ENCODE peak calls at places on chromosome 5, in six cellular contexts. One of them, this sample, is unnamed.

GRCh38 chr5:169746147-169746694 is 109.1 kb downstream of the DOCK2 start:
- DNase-seq in upper lobe of right lung: no peak
- DNase-seq in osteocyte: no peak
- DNase-seq in fibroblast of lung: no peak
- DNase-seq in GM13976: peak; percentile 10
- DNase-seq in CD8-positive, alpha-beta T cell: no peak
- DNase-seq in this sample: no peak

GRCh38 chr5:8577792-8578191 is 708.8 kb downstream of the MTRR start:
- DNase-seq in upper lobe of right lung: no peak
- DNase-seq in osteocyte: no peak
- DNase-seq in fibroblast of lung: peak; percentile 17
- DNase-seq in GM13976: peak; percentile 22
- DNase-seq in CD8-positive, alpha-beta T cell: no peak
- DNase-seq in this sample: no peak

GRCh38 chr5:134554319-134555222 is 29.1 kb downstream of the JADE2 start:
- DNase-seq in upper lobe of right lung: no peak
- DNase-seq in osteocyte: no peak
- DNase-seq in fibroblast of lung: peak; percentile 72
- DNase-seq in GM13976: peak; percentile 79
- DNase-seq in CD8-positive, alpha-beta T cell: no peak
- DNase-seq in this sample: no peak

GRCh38 chr5:151257731-151258715 is 5.0 kb downstream of the GM2A start:
- DNase-seq in upper lobe of right lung: no peak
- DNase-seq in osteocyte: no peak
- DNase-seq in fibroblast of lung: no peak
- DNase-seq in GM13976: peak; percentile 51
- DNase-seq in CD8-positive, alpha-beta T cell: no peak
- DNase-seq in this sample: no peak

GRCh38 chr5:392431-392988 is 50.5 kb upstream of the EXOC3 start:
- DNase-seq in upper lobe of right lung: peak; percentile 55
- DNase-seq in osteocyte: peak; percentile 73
- DNase-seq in fibroblast of lung: no peak
- DNase-seq in GM13976: peak; percentile 92
- DNase-seq in CD8-positive, alpha-beta T cell: peak; percentile 77
- DNase-seq in this sample: no peak

GRCh38 chr5:32600057-32600622 is 14.8 kb downstream of the SUB1 start:
- DNase-seq in upper lobe of right lung: no peak
- DNase-seq in osteocyte: no peak
- DNase-seq in fibroblast of lung: peak; percentile 89
- DNase-seq in GM13976: no peak
- DNase-seq in CD8-positive, alpha-beta T cell: no peak
- DNase-seq in this sample: no peak

GRCh38 chr5:75558972-75559632 is 47.4 kb downstream of the POLK start:
- DNase-seq in upper lobe of right lung: no peak
- DNase-seq in osteocyte: no peak
- DNase-seq in fibroblast of lung: peak; percentile 6
- DNase-seq in GM13976: no peak
- DNase-seq in CD8-positive, alpha-beta T cell: no peak
- DNase-seq in this sample: no peak

GRCh38 chr5:38317887-38318286 is 59.5 kb downstream of the EGFLAM start:
- DNase-seq in upper lobe of right lung: no peak
- DNase-seq in osteocyte: no peak
- DNase-seq in fibroblast of lung: no peak
- DNase-seq in GM13976: no peak
- DNase-seq in CD8-positive, alpha-beta T cell: no peak
- DNase-seq in this sample: no peak

GRCh38 chr5:54207566-54207965 is 102.8 kb downstream of the ARL15 start:
- DNase-seq in upper lobe of right lung: no peak
- DNase-seq in osteocyte: no peak
- DNase-seq in fibroblast of lung: no peak
- DNase-seq in GM13976: no peak
- DNase-seq in CD8-positive, alpha-beta T cell: no peak
- DNase-seq in this sample: no peak
- TF ChIP-seq CTCF in upper lobe of right lung: no peak
- TF ChIP-seq CTCF in osteocyte: no peak
- TF ChIP-seq CTCF in fibroblast of lung: no peak
- TF ChIP-seq CTCF in GM13976: no peak
- TF ChIP-seq CTCF in CD8-positive, alpha-beta T cell: no peak
- TF ChIP-seq CTCF in this sample: no peak

GRCh38 chr5:132736853-132737833 is at the start of gene KIF3A:
- DNase-seq in upper lobe of right lung: peak; percentile 99
- DNase-seq in osteocyte: peak; percentile 99
- DNase-seq in fibroblast of lung: peak; percentile 94
- DNase-seq in GM13976: peak; percentile 100
- DNase-seq in CD8-positive, alpha-beta T cell: peak; percentile 99
- DNase-seq in this sample: peak; percentile 83
- TF ChIP-seq CTCF in upper lobe of right lung: peak; percentile 5
- TF ChIP-seq CTCF in osteocyte: no peak
- TF ChIP-seq CTCF in fibroblast of lung: no peak
- TF ChIP-seq CTCF in GM13976: no peak
- TF ChIP-seq CTCF in CD8-positive, alpha-beta T cell: peak; percentile 30
- TF ChIP-seq CTCF in this sample: no peak

GRCh38 chr5:116291271-116291670 is 206.4 kb downstream of the COMMD10 start:
- DNase-seq in upper lobe of right lung: no peak
- DNase-seq in osteocyte: no peak
- DNase-seq in fibroblast of lung: no peak
- DNase-seq in GM13976: no peak
- DNase-seq in CD8-positive, alpha-beta T cell: no peak
- DNase-seq in this sample: no peak

GRCh38 chr5:116288524-116288923 is 203.7 kb downstream of the COMMD10 start:
- DNase-seq in upper lobe of right lung: no peak
- DNase-seq in osteocyte: no peak
- DNase-seq in fibroblast of lung: no peak
- DNase-seq in GM13976: no peak
- DNase-seq in CD8-positive, alpha-beta T cell: no peak
- DNase-seq in this sample: no peak

DNA sequence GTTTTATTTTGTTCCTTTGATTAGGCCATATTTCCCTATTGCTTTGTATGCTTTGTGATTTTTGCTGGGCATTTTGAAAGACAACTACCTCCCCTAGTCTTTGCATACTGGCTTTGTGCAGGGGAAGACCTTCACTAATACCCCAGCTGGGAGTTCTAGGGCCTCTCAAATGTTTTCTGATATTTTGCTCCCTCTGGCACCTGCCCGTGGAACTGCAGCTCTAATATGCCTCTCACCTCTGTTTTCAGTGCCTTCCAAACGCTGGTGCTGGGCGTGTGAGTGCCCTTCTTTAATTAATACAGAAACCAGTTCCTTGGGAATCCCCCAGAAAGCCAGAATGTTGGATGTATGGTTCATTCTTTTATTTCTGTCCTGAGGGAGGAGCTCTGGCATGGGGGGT is 204.5 kb downstream of the COMMD10 start:
- DNase-seq in upper lobe of right lung: no peak
- DNase-seq in osteocyte: no peak
- DNase-seq in fibroblast of lung: no peak
- DNase-seq in GM13976: no peak
- DNase-seq in CD8-positive, alpha-beta T cell: no peak
- DNase-seq in this sample: no peak
- TF ChIP-seq CTCF in upper lobe of right lung: no peak
- TF ChIP-seq CTCF in osteocyte: no peak
- TF ChIP-seq CTCF in fibroblast of lung: no peak
- TF ChIP-seq CTCF in GM13976: no peak
- TF ChIP-seq CTCF in CD8-positive, alpha-beta T cell: no peak
- TF ChIP-seq CTCF in this sample: no peak

GRCh38 chr5:52632281-52632680 is 155.4 kb upstream of the ITGA1 start:
- DNase-seq in upper lobe of right lung: no peak
- DNase-seq in osteocyte: no peak
- DNase-seq in fibroblast of lung: no peak
- DNase-seq in GM13976: no peak
- DNase-seq in CD8-positive, alpha-beta T cell: no peak
- DNase-seq in this sample: no peak
- TF ChIP-seq CTCF in upper lobe of right lung: no peak
- TF ChIP-seq CTCF in osteocyte: no peak
- TF ChIP-seq CTCF in fibroblast of lung: no peak
- TF ChIP-seq CTCF in GM13976: no peak
- TF ChIP-seq CTCF in CD8-positive, alpha-beta T cell: no peak
- TF ChIP-seq CTCF in this sample: no peak

DNA sequence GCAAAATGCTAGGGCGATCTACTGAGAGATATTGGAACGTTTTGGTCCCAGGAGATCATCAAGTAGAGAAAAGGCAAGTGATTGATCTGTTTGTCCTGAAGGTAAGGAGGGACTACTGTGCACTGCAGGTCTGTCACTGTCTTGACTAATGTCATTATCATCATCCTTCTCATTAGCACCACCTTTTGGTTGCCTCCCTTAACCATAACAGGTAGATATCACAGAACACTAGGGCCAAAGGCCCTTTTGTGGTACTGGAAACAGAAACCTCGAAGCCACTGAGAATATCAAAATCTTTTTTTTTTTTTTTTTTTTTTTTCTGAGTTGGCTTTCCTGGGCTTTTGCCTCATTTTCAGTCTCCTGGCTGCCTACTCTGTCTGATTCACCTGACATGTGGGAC is 134.0 kb downstream of the KCTD16 start:
- DNase-seq in upper lobe of right lung: no peak
- DNase-seq in osteocyte: no peak
- DNase-seq in fibroblast of lung: no peak
- DNase-seq in GM13976: no peak
- DNase-seq in CD8-positive, alpha-beta T cell: no peak
- DNase-seq in this sample: no peak
- TF ChIP-seq CTCF in upper lobe of right lung: no peak
- TF ChIP-seq CTCF in osteocyte: no peak
- TF ChIP-seq CTCF in fibroblast of lung: no peak
- TF ChIP-seq CTCF in GM13976: no peak
- TF ChIP-seq CTCF in CD8-positive, alpha-beta T cell: no peak
- TF ChIP-seq CTCF in this sample: no peak

This sample was measured in omental fat pad.